ENCODE peak calls at places on chromosomes 12 and 14, in six cellular contexts. One of them, this sample, is unnamed.
A peak's percentile ranks its signal among the peaks of the same experiment; 100 is the strongest.

GRCh38 chr14:74019743-74020142 is 594 bp downstream of the BBOF1 start:
- DNase-seq in psoas muscle: no peak
- DNase-seq in fibroblast of pulmonary artery: peak; percentile 81
- DNase-seq in GM12878: no peak
- DNase-seq in body of pancreas: no peak
- DNase-seq in AG09309: peak; percentile 27
- DNase-seq in this sample: no peak

GRCh38 chr14:22560638-22561365 is 28.2 kb downstream of the DAD1 start:
- DNase-seq in psoas muscle: no peak
- DNase-seq in fibroblast of pulmonary artery: no peak
- DNase-seq in GM12878: no peak
- DNase-seq in body of pancreas: peak; percentile 53
- DNase-seq in AG09309: no peak
- DNase-seq in this sample: no peak

GRCh38 chr12:69546693-69547438 is 38.4 kb upstream of the CCT2 start:
- DNase-seq in psoas muscle: no peak
- DNase-seq in fibroblast of pulmonary artery: no peak
- DNase-seq in GM12878: peak; percentile 19
- DNase-seq in body of pancreas: no peak
- DNase-seq in AG09309: no peak
- DNase-seq in this sample: peak; percentile 44

GRCh38 chr14:104164512-104164911 is 26.1 kb downstream of the KIF26A start:
- DNase-seq in psoas muscle: no peak
- DNase-seq in fibroblast of pulmonary artery: no peak
- DNase-seq in GM12878: no peak
- DNase-seq in body of pancreas: no peak
- DNase-seq in AG09309: no peak
- DNase-seq in this sample: no peak

GRCh38 chr14:35140718-35141581 is 18.6 kb downstream of the PRORP start:
- DNase-seq in psoas muscle: no peak
- DNase-seq in fibroblast of pulmonary artery: peak; percentile 58
- DNase-seq in GM12878: no peak
- DNase-seq in body of pancreas: no peak
- DNase-seq in AG09309: no peak
- DNase-seq in this sample: peak; percentile 34

GRCh38 chr12:96514328-96514727 is 25.0 kb downstream of the CFAP54 start:
- DNase-seq in psoas muscle: no peak
- DNase-seq in fibroblast of pulmonary artery: peak; percentile 55
- DNase-seq in GM12878: peak; percentile 62
- DNase-seq in body of pancreas: no peak
- DNase-seq in AG09309: no peak
- DNase-seq in this sample: peak; percentile 84

GRCh38 chr12:57093412-57094193 is 4.7 kb downstream of the NAB2 start:
- DNase-seq in psoas muscle: peak; percentile 82
- DNase-seq in fibroblast of pulmonary artery: peak; percentile 86
- DNase-seq in GM12878: no peak
- DNase-seq in body of pancreas: peak; percentile 49
- DNase-seq in AG09309: peak; percentile 62
- DNase-seq in this sample: peak; percentile 77

GRCh38 chr14:73463411-73463810 is 5.1 kb upstream of the NUMB start:
- DNase-seq in psoas muscle: peak; percentile 47
- DNase-seq in fibroblast of pulmonary artery: peak; percentile 98
- DNase-seq in GM12878: no peak
- DNase-seq in body of pancreas: peak; percentile 54
- DNase-seq in AG09309: peak; percentile 98
- DNase-seq in this sample: peak; percentile 60

GRCh38 chr12:59079029-59079428 is 158.7 kb upstream of the LRIG3 start:
- DNase-seq in psoas muscle: no peak
- DNase-seq in fibroblast of pulmonary artery: no peak
- DNase-seq in GM12878: no peak
- DNase-seq in body of pancreas: no peak
- DNase-seq in AG09309: no peak
- DNase-seq in this sample: no peak

GRCh38 chr14:52527052-52527451 is 25.3 kb downstream of the TXNDC16 start:
- DNase-seq in psoas muscle: no peak
- DNase-seq in fibroblast of pulmonary artery: no peak
- DNase-seq in GM12878: no peak
- DNase-seq in body of pancreas: no peak
- DNase-seq in AG09309: no peak
- DNase-seq in this sample: no peak

GRCh38 chr14:85310491-85311272 is 219.3 kb upstream of the FLRT2 start:
- DNase-seq in psoas muscle: no peak
- DNase-seq in fibroblast of pulmonary artery: peak; percentile 11
- DNase-seq in GM12878: no peak
- DNase-seq in body of pancreas: no peak
- DNase-seq in AG09309: no peak
- DNase-seq in this sample: no peak

GRCh38 chr12:52581481-52581880 is 7.8 kb upstream of the KRT74 start:
- DNase-seq in psoas muscle: no peak
- DNase-seq in fibroblast of pulmonary artery: peak; percentile 41
- DNase-seq in GM12878: no peak
- DNase-seq in body of pancreas: no peak
- DNase-seq in AG09309: peak; percentile 3
- DNase-seq in this sample: no peak

GRCh38 chr12:4307593-4308333 is 13.2 kb upstream of the TIGAR start:
- DNase-seq in psoas muscle: peak; percentile 56
- DNase-seq in fibroblast of pulmonary artery: peak; percentile 82
- DNase-seq in GM12878: no peak
- DNase-seq in body of pancreas: peak; percentile 77
- DNase-seq in AG09309: peak; percentile 52
- DNase-seq in this sample: peak; percentile 42

GRCh38 chr14:53278602-53279506 is 125.7 kb upstream of the DDHD1 start:
- DNase-seq in psoas muscle: no peak
- DNase-seq in fibroblast of pulmonary artery: peak; percentile 60
- DNase-seq in GM12878: no peak
- DNase-seq in body of pancreas: no peak
- DNase-seq in AG09309: no peak
- DNase-seq in this sample: peak; percentile 9

GRCh38 chr12:32679091-32679909 is at the start of gene DNM1L:
- DNase-seq in psoas muscle: peak; percentile 93
- DNase-seq in fibroblast of pulmonary artery: peak; percentile 97
- DNase-seq in GM12878: peak; percentile 79
- DNase-seq in body of pancreas: peak; percentile 92
- DNase-seq in AG09309: peak; percentile 82
- DNase-seq in this sample: peak; percentile 96

GRCh38 chr12:32681272-32681671 is 2.2 kb downstream of the DNM1L start:
- DNase-seq in psoas muscle: no peak
- DNase-seq in fibroblast of pulmonary artery: no peak
- DNase-seq in GM12878: no peak
- DNase-seq in body of pancreas: no peak
- DNase-seq in AG09309: no peak
- DNase-seq in this sample: peak; percentile 23

GRCh38 chr12:32680787-32681186 is 1.7 kb downstream of the DNM1L start:
- DNase-seq in psoas muscle: no peak
- DNase-seq in fibroblast of pulmonary artery: no peak
- DNase-seq in GM12878: no peak
- DNase-seq in body of pancreas: no peak
- DNase-seq in AG09309: no peak
- DNase-seq in this sample: no peak

DNA sequence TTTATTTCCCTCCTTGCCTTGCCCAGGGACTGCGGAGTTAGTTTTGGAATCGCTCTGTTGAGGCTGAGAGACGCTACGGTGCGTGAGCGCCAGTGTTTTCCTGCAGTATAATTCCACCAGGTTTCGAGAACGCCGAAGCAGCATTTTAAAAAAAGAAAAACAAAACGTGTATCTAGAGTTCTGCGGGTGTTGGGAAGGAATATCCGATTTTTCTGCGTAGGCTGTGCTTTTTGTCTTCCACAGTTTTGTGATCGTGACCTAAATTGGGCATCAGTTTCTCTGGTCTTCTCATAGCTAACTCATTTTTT is 763 bp downstream of the DNM1L start:
- DNase-seq in psoas muscle: no peak
- DNase-seq in fibroblast of pulmonary artery: no peak
- DNase-seq in GM12878: no peak
- DNase-seq in body of pancreas: no peak
- DNase-seq in AG09309: no peak
- DNase-seq in this sample: no peak
- TF ChIP-seq CTCF in psoas muscle: no peak
- TF ChIP-seq CTCF in fibroblast of pulmonary artery: no peak
- TF ChIP-seq CTCF in GM12878: no peak
- TF ChIP-seq CTCF in body of pancreas: no peak
- TF ChIP-seq CTCF in AG09309: no peak
- TF ChIP-seq CTCF in this sample: no peak

DNA sequence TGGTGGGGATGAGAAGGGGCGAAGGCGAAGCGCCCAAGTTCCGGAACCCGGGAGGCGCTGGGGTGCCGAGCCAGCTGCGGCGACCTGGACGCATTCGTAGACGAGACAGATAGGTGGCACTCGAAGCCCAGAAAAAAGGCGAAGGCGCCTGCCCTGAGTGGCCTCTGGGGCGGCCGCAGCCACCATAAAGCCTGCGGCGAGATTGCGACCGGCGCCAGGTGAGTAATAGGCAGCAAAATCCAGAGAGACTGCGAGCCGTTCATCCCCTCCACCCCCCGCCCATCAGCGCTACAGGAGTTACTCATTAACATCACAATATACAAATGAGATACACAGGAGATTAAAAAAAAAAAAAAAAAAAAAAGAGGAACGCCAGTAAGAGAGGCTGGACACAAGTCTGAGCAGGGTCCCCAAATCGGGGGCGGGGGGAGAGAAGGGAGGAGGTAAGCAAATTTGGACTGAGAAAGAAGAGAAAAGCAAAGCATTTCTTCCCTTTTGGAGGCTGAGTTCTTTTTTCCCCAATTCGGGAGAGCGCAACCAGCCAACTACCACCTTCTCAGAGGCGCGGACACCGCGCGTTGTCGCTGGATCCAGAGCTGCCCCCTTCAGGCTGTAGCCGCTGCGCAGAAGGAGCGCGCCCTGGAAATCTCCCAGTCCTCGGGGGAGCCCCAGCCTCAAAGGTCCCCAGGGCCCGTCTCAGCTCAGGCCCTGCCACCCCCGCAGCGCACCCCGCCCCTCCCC is 15.7 kb downstream of the TBX3 start:
- DNase-seq in psoas muscle: peak; percentile 84
- DNase-seq in fibroblast of pulmonary artery: peak; percentile 81
- DNase-seq in GM12878: no peak
- DNase-seq in body of pancreas: peak; percentile 85
- DNase-seq in AG09309: no peak
- DNase-seq in this sample: peak; percentile 48
- H3K4me3 ChIP-seq in psoas muscle: peak overlapping the region; percentile 62
- H3K4me3 ChIP-seq in fibroblast of pulmonary artery: peak overlapping the region; percentile 61
- H3K4me3 ChIP-seq in GM12878: no peak overlapping the region
- H3K4me3 ChIP-seq in body of pancreas: no peak overlapping the region
- H3K4me3 ChIP-seq in AG09309: peak overlapping the region; percentile 51
- H3K4me3 ChIP-seq in this sample: no peak overlapping the region

GRCh38 chr12:12611512-12612306 is at the start of gene CREBL2:
- DNase-seq in psoas muscle: peak; percentile 96
- DNase-seq in fibroblast of pulmonary artery: peak; percentile 99
- DNase-seq in GM12878: peak; percentile 80
- DNase-seq in body of pancreas: peak; percentile 96
- DNase-seq in AG09309: peak; percentile 85
- DNase-seq in this sample: peak; percentile 95

GRCh38 chr12:12610711-12611110 is 965 bp upstream of the CREBL2 start:
- DNase-seq in psoas muscle: no peak
- DNase-seq in fibroblast of pulmonary artery: no peak
- DNase-seq in GM12878: no peak
- DNase-seq in body of pancreas: no peak
- DNase-seq in AG09309: no peak
- DNase-seq in this sample: no peak

GRCh38 chr12:12609692-12610091 is 2.0 kb upstream of the CREBL2 start:
- DNase-seq in psoas muscle: no peak
- DNase-seq in fibroblast of pulmonary artery: no peak
- DNase-seq in GM12878: no peak
- DNase-seq in body of pancreas: no peak
- DNase-seq in AG09309: no peak
- DNase-seq in this sample: no peak

GRCh38 chr12:12606793-12607589 is 4.7 kb upstream of the CREBL2 start:
- DNase-seq in psoas muscle: no peak
- DNase-seq in fibroblast of pulmonary artery: peak; percentile 74
- DNase-seq in GM12878: peak; percentile 53
- DNase-seq in body of pancreas: no peak
- DNase-seq in AG09309: no peak
- DNase-seq in this sample: peak; percentile 71

DNA sequence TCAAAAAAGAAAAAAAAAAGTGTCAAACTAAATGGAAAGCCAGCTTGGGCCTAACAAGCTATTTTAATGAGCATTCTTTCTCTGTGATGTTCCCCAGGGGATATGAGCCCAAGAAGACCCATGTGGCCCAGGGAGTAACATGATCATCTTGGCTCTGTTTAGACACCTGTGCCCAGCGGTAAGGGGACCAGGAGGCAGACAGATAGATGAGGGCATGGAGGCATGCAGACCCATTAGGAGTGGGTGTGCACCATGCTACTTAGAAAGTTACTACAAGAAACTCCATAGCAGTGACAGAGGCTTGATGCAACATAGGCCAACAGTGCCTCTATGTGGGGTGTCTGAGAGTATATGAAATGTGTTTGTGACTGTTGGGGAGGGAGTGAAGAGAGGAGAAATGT is 3.1 kb upstream of the CREBL2 start:
- DNase-seq in psoas muscle: no peak
- DNase-seq in fibroblast of pulmonary artery: peak; percentile 21
- DNase-seq in GM12878: peak; percentile 57
- DNase-seq in body of pancreas: no peak
- DNase-seq in AG09309: no peak
- DNase-seq in this sample: peak; percentile 69
- TF ChIP-seq CTCF in psoas muscle: no peak
- TF ChIP-seq CTCF in fibroblast of pulmonary artery: no peak
- TF ChIP-seq CTCF in GM12878: peak; percentile 53
- TF ChIP-seq CTCF in body of pancreas: no peak
- TF ChIP-seq CTCF in AG09309: peak; percentile 11
- TF ChIP-seq CTCF in this sample: peak; percentile 49

GRCh38 chr12:56029666-56030293 is 8.9 kb downstream of the IKZF4 start:
- DNase-seq in psoas muscle: no peak
- DNase-seq in fibroblast of pulmonary artery: peak; percentile 82
- DNase-seq in GM12878: no peak
- DNase-seq in body of pancreas: peak; percentile 56
- DNase-seq in AG09309: peak; percentile 27
- DNase-seq in this sample: peak; percentile 63

GRCh38 chr12:56029166-56029519 is 8.3 kb downstream of the IKZF4 start:
- DNase-seq in psoas muscle: no peak
- DNase-seq in fibroblast of pulmonary artery: peak; percentile 73
- DNase-seq in GM12878: no peak
- DNase-seq in body of pancreas: no peak
- DNase-seq in AG09309: peak; percentile 37
- DNase-seq in this sample: no peak

GRCh38 chr12:56032006-56032405 is 9.7 kb upstream of the RPS26 start:
- DNase-seq in psoas muscle: no peak
- DNase-seq in fibroblast of pulmonary artery: no peak
- DNase-seq in GM12878: no peak
- DNase-seq in body of pancreas: no peak
- DNase-seq in AG09309: no peak
- DNase-seq in this sample: no peak

DNA sequence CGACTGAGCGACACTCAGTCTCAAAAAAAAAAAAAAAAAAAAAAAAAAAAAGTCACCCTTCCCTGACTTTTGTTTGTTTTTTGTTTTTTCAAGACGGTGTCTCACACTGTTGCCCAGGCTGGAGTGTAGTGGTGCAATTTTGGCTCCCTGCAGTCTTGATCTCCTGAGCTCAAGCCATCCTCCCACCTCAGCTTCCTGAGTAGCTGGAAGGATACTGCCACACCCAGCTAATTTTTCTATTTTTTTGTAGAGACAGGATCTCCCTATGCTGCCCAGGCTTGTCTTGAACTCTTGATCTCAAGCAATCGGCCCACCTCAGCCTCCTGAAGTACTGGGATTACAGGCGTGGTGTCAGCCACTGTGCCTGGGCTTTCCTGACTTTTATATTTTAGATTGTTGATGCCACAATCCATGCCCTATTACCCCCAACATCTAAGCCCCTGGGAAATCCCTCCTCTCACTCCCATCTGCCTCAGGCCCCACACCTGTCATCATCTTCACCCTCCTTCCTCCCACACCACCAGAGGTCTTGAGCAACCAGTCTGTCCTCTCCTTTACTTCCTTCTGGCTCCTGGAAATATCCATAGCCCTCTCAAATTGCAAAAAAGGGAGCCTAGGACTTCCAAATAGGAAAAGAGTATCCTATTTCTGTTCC is 7.8 kb downstream of the IKZF4 start:
- DNase-seq in psoas muscle: no peak
- DNase-seq in fibroblast of pulmonary artery: peak; percentile 48
- DNase-seq in GM12878: no peak
- DNase-seq in body of pancreas: no peak
- DNase-seq in AG09309: no peak
- DNase-seq in this sample: no peak
- H3K4me3 ChIP-seq in psoas muscle: no peak overlapping the region
- H3K4me3 ChIP-seq in fibroblast of pulmonary artery: no peak overlapping the region
- H3K4me3 ChIP-seq in GM12878: no peak overlapping the region
- H3K4me3 ChIP-seq in body of pancreas: no peak overlapping the region
- H3K4me3 ChIP-seq in AG09309: no peak overlapping the region
- H3K4me3 ChIP-seq in this sample: no peak overlapping the region